ENCODE peak calls at places on chromosome 1, in five cellular contexts. Y, B, O, X and W are unnamed samples.

GRCh38 chr1:161096514-161096913 is 1.6 kb upstream of the KLHDC9 start:
- DNase-seq in O (no peak), B (no peak), Y (no peak), X (peak; percentile 30), W (no peak)

GRCh38 chr1:178172939-178173338 is 79.0 kb downstream of the RASAL2 start:
- DNase-seq in O (no peak), B (no peak), Y (no peak), X (no peak), W (no peak)

GRCh38 chr1:203325418-203326091 is 20.2 kb downstream of the BTG2 start:
- DNase-seq in X (peak; percentile 57), B (no peak), Y (peak; percentile 57), O (no peak), W (peak; percentile 59)

GRCh38 chr1:59468828-59469428 is 172.0 kb downstream of the FGGY start:
- DNase-seq in O (no peak), Y (no peak), X (no peak), B (no peak), W (no peak)

GRCh38 chr1:178871551-178872320 is 859 bp upstream of the ANGPTL1 start:
- DNase-seq in Y (no peak), O (no peak), X (no peak), B (no peak), W (no peak)

GRCh38 chr1:197911857-197912696 is 5.1 kb upstream of the LHX9 start:
- DNase-seq in Y (no peak), B (no peak), O (peak; percentile 54), X (no peak), W (peak; percentile 31)

GRCh38 chr1:161089938-161090337 is 580 bp upstream of the NECTIN4 start:
- DNase-seq in Y (no peak), X (no peak), O (no peak), B (no peak), W (no peak)

GRCh38 chr1:65469126-65469888 is 48.8 kb downstream of the LEPR start:
- DNase-seq in Y (no peak), X (no peak), B (no peak), O (no peak), W (no peak)

GRCh38 chr1:100578201-100578600 is 40.3 kb downstream of the GPR88 start:
- DNase-seq in O (no peak), X (no peak), B (no peak), Y (no peak), W (no peak)

GRCh38 chr1:22131875-22132486 is 10.9 kb downstream of the WNT4 start:
- DNase-seq in X (no peak), Y (peak; percentile 61), B (peak; percentile 80), O (peak; percentile 85), W (peak; percentile 91)

GRCh38 chr1:44611419-44611818 is 62.9 kb downstream of the TMEM53 start:
- DNase-seq in X (no peak), B (no peak), O (no peak), Y (no peak), W (no peak)

GRCh38 chr1:30525980-30526651 is 197.3 kb downstream of the MATN1 start:
- DNase-seq in Y (no peak), X (no peak), O (no peak), B (no peak), W (no peak)

GRCh38 chr1:240965581-240966091 is 353.7 kb upstream of the GREM2 start:
- DNase-seq in B (no peak), O (no peak), X (no peak), Y (no peak), W (no peak)

GRCh38 chr1:86068126-86068805 is 88.3 kb downstream of the COL24A1 start:
- DNase-seq in B (no peak), Y (no peak), O (no peak), X (no peak), W (no peak)

GRCh38 chr1:203522237-203522636 is 28.3 kb downstream of the OPTC start:
- DNase-seq in O (no peak), B (no peak), X (no peak), Y (no peak), W (no peak)

GRCh38 chr1:54872041-54872342 is 15.0 kb downstream of the DHCR24 start:
- DNase-seq in B (no peak), Y (no peak), X (no peak), O (no peak), W (no peak)
- TF ChIP-seq CTCF in B (no peak), Y (no peak), X (no peak), O (no peak), W (no peak)

GRCh38 chr1:89499320-89499719 is 25.3 kb upstream of the LRRC8B start:
- DNase-seq in B (no peak), Y (no peak), O (no peak), X (no peak), W (no peak)
- TF ChIP-seq CTCF in B (no peak), Y (no peak), O (no peak), X (no peak), W (no peak)

GRCh38 chr1:55338448-55338820 is 123.3 kb upstream of the USP24 start:
- DNase-seq in X (no peak), Y (no peak), O (no peak), B (no peak), W (no peak)

GRCh38 chr1:55339681-55340080 is 124.5 kb upstream of the USP24 start:
- DNase-seq in O (no peak), X (no peak), Y (no peak), B (no peak), W (no peak)

GRCh38 chr1:55334797-55335196 is 119.6 kb upstream of the USP24 start:
- DNase-seq in Y (no peak), O (no peak), X (no peak), B (no peak), W (no peak)

GRCh38 chr1:55334140-55334539 is 119.0 kb upstream of the USP24 start:
- DNase-seq in O (no peak), Y (no peak), B (no peak), X (no peak), W (no peak)

DNA sequence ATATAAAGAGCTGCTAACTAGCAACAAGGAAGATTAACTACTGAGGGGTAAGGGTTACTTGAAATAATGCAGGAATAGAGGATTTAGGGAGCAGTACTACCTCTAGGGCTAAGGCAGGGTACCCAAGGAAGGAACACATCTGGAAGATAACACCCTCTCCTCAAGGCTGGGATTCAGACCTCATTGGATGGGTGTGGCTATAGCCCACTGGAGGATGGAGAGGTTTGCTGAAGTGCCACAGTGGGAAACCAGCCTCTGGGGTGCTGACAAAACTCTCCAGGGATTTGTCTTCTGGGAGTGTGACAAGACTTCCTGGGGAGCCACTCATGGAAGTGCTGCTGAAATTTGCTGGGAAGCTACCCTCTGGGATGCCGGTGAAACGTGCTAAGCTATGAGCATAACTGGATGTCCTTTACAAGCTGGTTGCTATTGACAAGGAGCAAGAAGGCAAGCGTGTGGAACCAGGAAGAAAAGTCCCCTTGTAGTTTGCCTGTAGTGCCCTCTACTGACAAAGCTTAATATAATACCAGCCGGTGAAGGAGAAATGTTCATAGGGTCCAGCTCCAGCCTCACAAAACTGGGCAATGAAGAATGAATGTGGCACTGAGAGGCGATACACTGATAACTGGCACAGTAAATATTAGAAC is 122.8 kb upstream of the USP24 start:
- DNase-seq in B (peak; percentile 37), O (peak; percentile 19), Y (no peak), X (no peak), W (peak; percentile 71)
- TF ChIP-seq CTCF in B (peak; percentile 40), O (peak; percentile 29), Y (peak; percentile 40), X (no peak), W (peak; percentile 41)

GRCh38 chr1:145846191-145846590 is 761 bp downstream of the NUDT17 start:
- DNase-seq in Y (no peak), B (peak; percentile 45), O (peak; percentile 59), X (no peak), W (peak; percentile 75)
- TF ChIP-seq CTCF in Y (peak; percentile 52), B (no peak), O (peak; percentile 63), X (peak; percentile 39), W (peak; percentile 37)

GRCh38 chr1:73359001-73359400 is 839.0 kb downstream of the LRRIQ3 start:
- DNase-seq in X (no peak), O (no peak), B (no peak), Y (no peak), W (no peak)

GRCh38 chr1:73356485-73356884 is 841.5 kb downstream of the LRRIQ3 start:
- DNase-seq in X (no peak), Y (no peak), O (no peak), B (no peak), W (no peak)
- TF ChIP-seq CTCF in X (no peak), Y (no peak), O (no peak), B (no peak), W (no peak)

GRCh38 chr1:38140025-38140487 is 93.5 kb upstream of the POU3F1 start:
- DNase-seq in Y (no peak), O (peak; percentile 65), B (no peak), X (no peak), W (no peak)

GRCh38 chr1:38137164-38137563 is 90.6 kb upstream of the POU3F1 start:
- DNase-seq in B (no peak), X (no peak), Y (no peak), O (no peak), W (no peak)

GRCh38 chr1:38141483-38141882 is 94.9 kb upstream of the POU3F1 start:
- DNase-seq in X (no peak), O (no peak), B (no peak), Y (no peak), W (no peak)

GRCh38 chr1:38135621-38136414 is 89.2 kb upstream of the POU3F1 start:
- DNase-seq in O (peak; percentile 38), Y (no peak), B (no peak), X (no peak), W (no peak)

GRCh38 chr1:38138498-38139233 is 92.1 kb upstream of the POU3F1 start:
- DNase-seq in X (peak; percentile 37), Y (peak; percentile 79), B (no peak), O (no peak), W (no peak)
- TF ChIP-seq CTCF in X (peak; percentile 21), Y (peak; percentile 54), B (no peak), O (no peak), W (no peak)